ENCODE peak calls at places on chromosome 3, in four cellular contexts. One of them, this sample, is unnamed.

GRCh38 chr3:89113887-89114840 is 6.7 kb downstream of the EPHA3 start:
- DNase-seq in stimulated activated naive B cell treated with anti-CD40 and anti-IgM and Interleukin-4, amounts not matched to agents 10 μg/mL and 1 μg/mL and 100 μg/mL, for 72 hours: peak
- DNase-seq in HT1080: no peak
- DNase-seq in GM12865: peak
- DNase-seq in this sample: peak

GRCh38 chr3:67500699-67501098 is 153.7 kb downstream of the SUCLG2 start:
- DNase-seq in stimulated activated naive B cell treated with anti-CD40 and anti-IgM and Interleukin-4, amounts not matched to agents 10 μg/mL and 1 μg/mL and 100 μg/mL, for 72 hours: no peak
- DNase-seq in HT1080: no peak
- DNase-seq in GM12865: no peak
- DNase-seq in this sample: no peak

GRCh38 chr3:23004971-23005370 is 198.2 kb upstream of the UBE2E2 start:
- DNase-seq in stimulated activated naive B cell treated with anti-CD40 and anti-IgM and Interleukin-4, amounts not matched to agents 10 μg/mL and 1 μg/mL and 100 μg/mL, for 72 hours: no peak
- DNase-seq in HT1080: peak
- DNase-seq in GM12865: no peak
- DNase-seq in this sample: no peak

GRCh38 chr3:45922039-45922326 is 21.3 kb upstream of the CXCR6 start:
- DNase-seq in stimulated activated naive B cell treated with anti-CD40 and anti-IgM and Interleukin-4, amounts not matched to agents 10 μg/mL and 1 μg/mL and 100 μg/mL, for 72 hours: no peak
- DNase-seq in HT1080: no peak
- DNase-seq in GM12865: no peak
- DNase-seq in this sample: no peak

GRCh38 chr3:12143949-12144504 is 14.7 kb downstream of the TIMP4 start:
- DNase-seq in stimulated activated naive B cell treated with anti-CD40 and anti-IgM and Interleukin-4, amounts not matched to agents 10 μg/mL and 1 μg/mL and 100 μg/mL, for 72 hours: no peak
- DNase-seq in HT1080: no peak
- DNase-seq in GM12865: no peak
- DNase-seq in this sample: no peak

GRCh38 chr3:53226142-53226840 is 29.5 kb downstream of the TKT start:
- DNase-seq in stimulated activated naive B cell treated with anti-CD40 and anti-IgM and Interleukin-4, amounts not matched to agents 10 μg/mL and 1 μg/mL and 100 μg/mL, for 72 hours: no peak
- DNase-seq in HT1080: no peak
- DNase-seq in GM12865: no peak
- DNase-seq in this sample: no peak

GRCh38 chr3:54621181-54621580 is 306.7 kb downstream of the LRTM1 start:
- DNase-seq in stimulated activated naive B cell treated with anti-CD40 and anti-IgM and Interleukin-4, amounts not matched to agents 10 μg/mL and 1 μg/mL and 100 μg/mL, for 72 hours: no peak
- DNase-seq in HT1080: peak
- DNase-seq in GM12865: no peak
- DNase-seq in this sample: no peak

GRCh38 chr3:154244644-154245043 is 79.6 kb downstream of the DHX36 start:
- DNase-seq in stimulated activated naive B cell treated with anti-CD40 and anti-IgM and Interleukin-4, amounts not matched to agents 10 μg/mL and 1 μg/mL and 100 μg/mL, for 72 hours: no peak
- DNase-seq in HT1080: peak
- DNase-seq in GM12865: no peak
- DNase-seq in this sample: no peak

GRCh38 chr3:72738752-72739520 is 109.3 kb downstream of the SHQ1 start:
- DNase-seq in stimulated activated naive B cell treated with anti-CD40 and anti-IgM and Interleukin-4, amounts not matched to agents 10 μg/mL and 1 μg/mL and 100 μg/mL, for 72 hours: peak
- DNase-seq in HT1080: no peak
- DNase-seq in GM12865: peak
- DNase-seq in this sample: peak

GRCh38 chr3:45187597-45188210 is 38.4 kb downstream of the TMEM158 start:
- DNase-seq in stimulated activated naive B cell treated with anti-CD40 and anti-IgM and Interleukin-4, amounts not matched to agents 10 μg/mL and 1 μg/mL and 100 μg/mL, for 72 hours: peak
- DNase-seq in HT1080: no peak
- DNase-seq in GM12865: peak
- DNase-seq in this sample: no peak

This sample was measured in endodermal cell.